ENCODE peak calls at places on chromosomes 12 and 14, in six cellular contexts. J is colonic mucosa, Z is RWPE1, G is Peyer's patch, X is AG09309, W is tibial artery. A is an unnamed sample.

GRCh38 chr12:112524676-112525425 is 106.1 kb downstream of the PTPN11 start:
- DNase-seq in W (no peak), G (no peak), X (no peak), J (no peak), Z (peak), A (peak)

GRCh38 chr12:58711968-58712367 is 208.3 kb downstream of the LRIG3 start:
- DNase-seq in Z (no peak), G (no peak), X (peak), J (no peak), W (no peak), A (peak)

GRCh38 chr12:55996715-55997534 is at the start of gene SUOX:
- DNase-seq in G (peak), X (peak), J (peak), W (peak), Z (peak), A (peak)

GRCh38 chr12:52590021-52590420 is 11.2 kb downstream of the KRT72 start:
- DNase-seq in G (no peak), X (no peak), W (peak), Z (no peak), J (no peak), A (no peak)

GRCh38 chr12:103997277-103997900 is 31.7 kb downstream of the TDG start:
- DNase-seq in J (no peak), W (no peak), Z (no peak), G (no peak), X (no peak), A (peak)

GRCh38 chr12:120055639-120056038 is 60.9 kb downstream of the RAB35 start:
- DNase-seq in G (no peak), W (no peak), X (no peak), Z (peak), J (no peak), A (no peak)

GRCh38 chr14:48536318-48536717 is 860.9 kb upstream of the MDGA2 start:
- DNase-seq in Z (no peak), G (no peak), J (no peak), X (no peak), W (no peak), A (no peak)

GRCh38 chr12:93870020-93870795 is 193.0 kb downstream of the CRADD start:
- DNase-seq in G (no peak), J (no peak), W (no peak), Z (no peak), X (no peak), A (no peak)

GRCh38 chr14:32896979-32897723 is 41.5 kb upstream of the NPAS3 start:
- DNase-seq in X (peak), G (no peak), Z (peak), J (no peak), W (no peak), A (peak)

GRCh38 chr12:14998941-14999340 is 26.1 kb downstream of the PDE6H start:
- DNase-seq in X (no peak), J (no peak), G (no peak), Z (no peak), W (no peak), A (no peak)

GRCh38 chr14:63677891-63678379 is 36.3 kb upstream of the WDR89 start:
- DNase-seq in Z (peak), G (no peak), X (peak), W (no peak), J (no peak), A (peak)

GRCh38 chr12:45357547-45358417 is 141.9 kb downstream of the ANO6 start:
- DNase-seq in G (no peak), W (no peak), J (no peak), Z (no peak), X (no peak), A (peak)

GRCh38 chr12:127162902-127163301 is 1104.1 kb upstream of the TMEM132C start:
- DNase-seq in X (no peak), W (no peak), Z (peak), J (no peak), G (peak), A (peak)

GRCh38 chr12:76158518-76159321 is 74.2 kb upstream of the NAP1L1 start:
- DNase-seq in G (peak), J (peak), Z (no peak), W (no peak), X (peak), A (peak)
- TF ChIP-seq CTCF in G (peak), J (peak), Z (no peak), W (peak), X (peak), A (peak)

GRCh38 chr14:73757876-73758391 is 43.8 kb upstream of the PNMA1 start:
- DNase-seq in J (no peak), Z (no peak), W (no peak), G (no peak), X (no peak), A (no peak)

GRCh38 chr14:73759714-73760597 is 45.8 kb upstream of the PNMA1 start:
- DNase-seq in W (peak), J (peak), Z (peak), X (peak), G (peak), A (peak)

GRCh38 chr14:73760598-73761586 is 46.7 kb upstream of the PNMA1 start:
- DNase-seq in X (no peak), J (no peak), G (no peak), Z (no peak), W (no peak), A (no peak)

GRCh38 chr14:73758392-73759182 is 44.4 kb upstream of the PNMA1 start:
- DNase-seq in J (peak), W (peak), X (no peak), Z (peak), G (peak), A (peak)

GRCh38 chr14:73759183-73759713 is 45.1 kb upstream of the PNMA1 start:
- DNase-seq in J (peak), X (no peak), G (no peak), Z (no peak), W (peak), A (peak)
- TF ChIP-seq CTCF in J (no peak), X (no peak), G (no peak), Z (peak), W (no peak), A (no peak)

GRCh38 chr12:99393763-99394162 is 253.8 kb upstream of the GARIN6 start:
- DNase-seq in J (no peak), Z (no peak), W (no peak), X (no peak), G (no peak), A (no peak)

GRCh38 chr12:99387661-99388060 is 259.9 kb upstream of the GARIN6 start:
- DNase-seq in X (no peak), Z (no peak), G (no peak), W (no peak), J (no peak), A (no peak)

GRCh38 chr12:99392091-99392850 is 255.3 kb upstream of the GARIN6 start:
- DNase-seq in J (no peak), Z (no peak), G (no peak), W (no peak), X (no peak), A (no peak)

GRCh38 chr12:99389751-99390150 is 257.8 kb upstream of the GARIN6 start:
- DNase-seq in Z (no peak), J (no peak), G (no peak), W (no peak), X (no peak), A (no peak)

GRCh38 chr12:99390707-99391106 is 256.8 kb upstream of the GARIN6 start:
- DNase-seq in J (no peak), G (no peak), X (no peak), Z (no peak), W (no peak), A (no peak)
- TF ChIP-seq CTCF in J (no peak), G (no peak), X (peak), Z (no peak), W (no peak), A (peak)

DNA sequence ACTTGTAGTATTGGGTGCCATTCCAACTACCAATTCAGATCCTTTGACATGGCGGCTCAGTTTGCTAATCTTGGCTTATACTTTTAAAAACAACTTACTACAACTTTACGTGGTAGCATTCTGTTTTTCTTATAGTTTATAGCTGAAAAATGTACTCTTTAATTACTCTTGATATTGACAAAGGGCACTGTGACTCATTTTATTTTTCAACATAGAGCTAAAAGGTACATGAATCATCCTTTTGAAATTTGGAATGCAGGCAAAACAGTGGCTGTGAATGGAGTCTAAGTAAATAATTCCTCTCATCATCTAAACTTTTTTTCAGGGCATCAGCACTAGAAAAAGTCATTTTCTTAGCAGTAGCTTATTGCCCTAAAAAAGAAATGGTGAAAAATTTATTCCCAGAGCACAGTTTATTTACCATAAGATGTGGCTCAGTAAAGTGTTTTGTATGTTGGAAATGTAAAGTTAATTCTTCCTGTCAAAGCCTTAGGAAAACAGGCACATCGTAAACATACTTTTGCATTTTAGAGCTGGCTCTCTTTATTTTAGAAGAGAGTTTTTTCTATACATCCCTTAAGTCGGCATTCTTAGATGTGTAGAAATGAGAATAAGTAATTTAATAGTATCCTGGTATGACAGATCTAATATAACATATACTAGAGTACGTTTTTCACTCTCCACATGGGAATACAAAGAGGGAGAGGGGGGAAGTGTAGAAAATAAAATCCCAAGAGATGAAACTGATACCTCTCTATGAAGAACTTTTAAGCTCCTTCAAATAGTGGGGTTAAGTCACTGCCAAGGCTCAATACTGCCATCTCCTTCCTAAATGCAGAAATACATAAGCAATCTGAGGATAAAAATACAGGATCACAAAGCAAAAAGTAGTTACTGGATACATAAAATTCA is 55.2 kb downstream of the SLC25A21 start:
- DNase-seq in W (no peak), J (no peak), X (peak), Z (peak), G (no peak), A (peak)
- TF ChIP-seq CTCF in W (peak), J (no peak), X (peak), Z (peak), G (no peak), A (peak)

GRCh38 chr12:4584896-4585295 is 22.9 kb downstream of the DYRK4 start:
- DNase-seq in W (no peak), J (no peak), X (no peak), Z (no peak), G (no peak), A (no peak)

GRCh38 chr12:4584281-4584680 is 22.3 kb downstream of the DYRK4 start:
- DNase-seq in W (no peak), X (no peak), Z (no peak), G (peak), J (no peak), A (no peak)

GRCh38 chr12:4580165-4580773 is 18.3 kb downstream of the DYRK4 start:
- DNase-seq in W (no peak), X (no peak), G (no peak), Z (no peak), J (no peak), A (no peak)

GRCh38 chr12:4579305-4580097 is 17.5 kb downstream of the DYRK4 start:
- DNase-seq in X (no peak), J (peak), W (no peak), Z (no peak), G (no peak), A (peak)
- TF ChIP-seq CTCF in X (no peak), J (peak), W (no peak), Z (no peak), G (peak), A (peak)

DNA sequence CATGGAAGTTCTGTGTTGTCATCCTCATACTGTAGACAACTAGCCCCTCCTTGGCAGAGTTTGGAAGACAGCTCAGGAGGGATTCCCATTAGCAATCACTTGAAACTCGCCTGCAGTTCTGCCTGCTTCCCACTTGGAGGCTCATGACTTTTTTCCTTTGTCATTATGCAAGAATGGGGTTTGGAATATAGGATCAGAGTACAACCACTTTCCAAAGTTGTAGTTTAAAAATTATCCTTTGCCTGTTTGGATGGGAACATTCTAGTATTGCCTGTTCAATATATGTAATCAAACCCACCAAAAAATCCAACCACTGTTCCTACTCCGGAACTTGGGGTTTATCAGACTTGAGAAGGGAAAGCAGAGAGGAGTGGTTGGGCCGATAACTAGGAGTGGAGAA is 2.1 kb upstream of the GPD1 start:
- DNase-seq in G (no peak), W (no peak), X (no peak), J (no peak), Z (peak), A (peak)
- TF ChIP-seq CTCF in G (peak), W (peak), X (peak), J (peak), Z (peak), A (peak)

DNA sequence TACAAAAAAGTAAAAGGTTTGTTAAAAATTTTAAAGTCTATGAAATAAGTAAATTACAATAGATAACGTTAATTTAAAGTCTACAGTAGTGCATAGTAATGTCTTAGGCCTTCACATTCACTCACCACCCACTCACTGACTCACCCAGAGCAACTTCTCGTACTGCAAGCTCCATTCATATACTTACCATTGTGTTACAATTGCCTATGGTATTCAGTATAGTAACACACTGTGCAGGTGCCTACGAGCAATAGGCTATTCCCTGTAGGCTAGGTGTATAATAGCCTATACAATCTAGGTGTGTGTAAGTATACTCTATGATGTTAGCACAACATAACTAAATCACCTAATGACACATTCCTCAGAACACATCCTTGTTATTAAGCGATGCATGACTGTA is 435.3 kb upstream of the TMTC1 start:
- DNase-seq in W (no peak), X (no peak), Z (no peak), G (no peak), J (no peak), A (peak)
- TF ChIP-seq CTCF in W (no peak), X (no peak), Z (no peak), G (no peak), J (no peak), A (no peak)

A was measured in cardiac fibroblast.